ENCODE peak calls at places on chromosomes 2 and 18, in four cellular contexts. N, M, J and R are unnamed samples.

GRCh38 chr2:89825034-89825433 is 1133.6 kb downstream of the RPIA start:
- DNase-seq in N (no peak), M (no peak), J (no peak), R (no peak)

GRCh38 chr2:143158500-143159262 is 29.5 kb downstream of the ARHGAP15 start:
- DNase-seq in N (no peak), M (no peak), J (no peak), R (no peak)

GRCh38 chr2:234102112-234102511 is 51.6 kb downstream of the SPP2 start:
- DNase-seq in N (no peak), M (no peak), J (no peak), R (peak)

GRCh38 chr2:109335586-109336266 is 206.7 kb downstream of the SH3RF3 start:
- DNase-seq in N (no peak), M (no peak), J (no peak), R (no peak)

GRCh38 chr18:59663096-59663495 is 34.1 kb downstream of the CCBE1 start:
- DNase-seq in N (no peak), M (no peak), J (no peak), R (no peak)

GRCh38 chr2:14081526-14081925 is 551.0 kb upstream of the LRATD1 start:
- DNase-seq in N (no peak), M (no peak), J (no peak), R (no peak)

GRCh38 chr2:236369606-236370005 is 105.4 kb upstream of the ASB18 start:
- DNase-seq in N (no peak), M (peak), J (peak), R (no peak)

GRCh38 chr18:59085126-59085794 is 54.4 kb upstream of the SEC11C start:
- DNase-seq in N (no peak), M (no peak), J (no peak), R (no peak)

GRCh38 chr2:211875488-211875887 is 663.1 kb downstream of the ERBB4 start:
- DNase-seq in N (no peak), M (no peak), J (no peak), R (no peak)

GRCh38 chr2:160358051-160358450 is 135.6 kb downstream of the RBMS1 start:
- DNase-seq in N (no peak), M (no peak), J (no peak), R (no peak)

GRCh38 chr18:46461993-46462392 is 195.0 kb downstream of the LOXHD1 start:
- DNase-seq in N (no peak), M (no peak), J (no peak), R (no peak)

GRCh38 chr2:64836566-64836965 is 152.6 kb upstream of the SLC1A4 start:
- DNase-seq in N (no peak), M (no peak), J (no peak), R (no peak)

GRCh38 chr2:637406-637776 is 39.8 kb downstream of the TMEM18 start:
- DNase-seq in N (no peak), M (no peak), J (no peak), R (no peak)

GRCh38 chr18:70621710-70622109 is 332.9 kb downstream of the SOCS6 start:
- DNase-seq in N (no peak), M (no peak), J (no peak), R (no peak)

GRCh38 chr2:182836451-182836850 is 30.0 kb downstream of the FRZB start:
- DNase-seq in N (no peak), M (no peak), J (no peak), R (no peak)

GRCh38 chr2:174753038-174753633 is 11.1 kb downstream of the CHRNA1 start:
- DNase-seq in N (no peak), M (no peak), J (no peak), R (no peak)

GRCh38 chr2:74886811-74887210 is 52.9 kb downstream of the HK2 start:
- DNase-seq in N (no peak), M (no peak), J (no peak), R (no peak)
- TF ChIP-seq CTCF in N (no peak), M (no peak), J (no peak), R (no peak)

GRCh38 chr2:189579585-189579984 is 1.0 kb downstream of the SLC40A1 start:
- DNase-seq in N (no peak), M (no peak), J (no peak), R (no peak)
- H3K4me3 ChIP-seq in N (peak), M (peak), J (peak), R (peak)

GRCh38 chr2:69742170-69742952 is 427 bp downstream of the ANXA4 start:
- DNase-seq in N (peak), M (peak), J (no peak), R (no peak)

GRCh38 chr2:69743847-69744264 is 1.9 kb downstream of the ANXA4 start:
- DNase-seq in N (no peak), M (no peak), J (no peak), R (no peak)

GRCh38 chr2:69744456-69744855 is 2.5 kb downstream of the ANXA4 start:
- DNase-seq in N (no peak), M (no peak), J (no peak), R (no peak)

GRCh38 chr2:69735696-69736095 is 6.2 kb upstream of the ANXA4 start:
- DNase-seq in N (no peak), M (no peak), J (no peak), R (no peak)

GRCh38 chr2:69741281-69742169 is at the start of gene ANXA4:
- DNase-seq in N (peak), M (peak), J (peak), R (peak)
- TF ChIP-seq CTCF in N (no peak), M (peak), J (no peak), R (no peak)

GRCh38 chr2:221568299-221568698 is 3.8 kb downstream of the EPHA4 start:
- DNase-seq in N (no peak), M (no peak), J (no peak), R (no peak)
- H3K4me3 ChIP-seq in N (no peak), M (no peak), J (peak), R (no peak)

GRCh38 chr2:10903861-10904210 is 7.9 kb upstream of the KCNF1 start:
- DNase-seq in N (no peak), M (no peak), J (no peak), R (no peak)

GRCh38 chr2:10901160-10901559 is 10.6 kb upstream of the KCNF1 start:
- DNase-seq in N (peak), M (no peak), J (no peak), R (no peak)

GRCh38 chr2:10901565-10901964 is 10.2 kb upstream of the KCNF1 start:
- DNase-seq in N (peak), M (no peak), J (no peak), R (no peak)

GRCh38 chr2:10897956-10898355 is 13.8 kb upstream of the KCNF1 start:
- DNase-seq in N (peak), M (no peak), J (no peak), R (no peak)

GRCh38 chr2:10900216-10901109 is 11.3 kb upstream of the KCNF1 start:
- DNase-seq in N (peak), M (no peak), J (no peak), R (no peak)
- TF ChIP-seq CTCF in N (no peak), M (no peak), J (no peak), R (no peak)

GRCh38 chr18:6810191-6810590 is 80.7 kb downstream of the ARHGAP28 start:
- DNase-seq in N (no peak), M (no peak), J (no peak), R (no peak)

GRCh38 chr18:6807504-6808257 is 78.2 kb downstream of the ARHGAP28 start:
- DNase-seq in N (no peak), M (no peak), J (no peak), R (no peak)

GRCh38 chr18:6816154-6816553 is 86.6 kb downstream of the ARHGAP28 start:
- DNase-seq in N (no peak), M (no peak), J (no peak), R (no peak)

DNA sequence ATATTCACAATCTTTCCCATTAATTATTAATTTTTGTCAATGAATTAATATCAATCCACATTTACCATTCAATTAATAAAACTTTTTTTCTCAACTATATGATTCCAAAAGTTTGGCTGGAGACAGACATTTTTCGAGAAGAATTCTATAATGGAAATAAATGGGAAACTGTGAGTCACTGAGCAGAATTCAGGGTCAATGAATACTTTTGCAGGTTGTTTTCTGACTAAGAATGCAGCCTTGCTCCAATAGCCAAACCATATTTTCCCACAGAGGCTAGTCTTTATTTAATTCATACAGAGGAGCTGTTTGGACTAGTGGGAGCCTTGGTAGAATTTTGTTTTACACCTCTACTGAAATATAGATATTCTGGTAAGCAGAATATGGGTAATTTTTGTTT is 82.3 kb downstream of the ARHGAP28 start:
- DNase-seq in N (no peak), M (no peak), J (no peak), R (no peak)
- H3K4me3 ChIP-seq in N (no peak), M (no peak), J (no peak), R (no peak)